ENCODE peak calls at places on chromosome 14, in five cellular contexts. W, Y, P, G and V are unnamed samples.

GRCh38 chr14:51095854-51096823 is 1.2 kb upstream of the TRIM9 start:
- DNase-seq in W (peak), Y (no peak), P (peak), G (peak), V (no peak)

GRCh38 chr14:105216490-105217247 is 31.7 kb upstream of the BTBD6 start:
- DNase-seq in W (no peak), Y (no peak), P (no peak), G (no peak), V (no peak)

GRCh38 chr14:34693228-34693939 is 21.0 kb downstream of the CFL2 start:
- DNase-seq in W (no peak), Y (peak), P (peak), G (peak), V (no peak)

GRCh38 chr14:88929656-88930436 is 105.4 kb downstream of the TTC8 start:
- DNase-seq in W (no peak), Y (no peak), P (no peak), G (no peak), V (no peak)

GRCh38 chr14:58151701-58152568 is at the start of gene ARMH4:
- DNase-seq in W (peak), Y (peak), P (peak), G (peak), V (no peak)

GRCh38 chr14:56552615-56553014 is 27.0 kb upstream of the TMEM260 start:
- DNase-seq in W (no peak), Y (no peak), P (no peak), G (no peak), V (no peak)

GRCh38 chr14:56422703-56423213 is 156.8 kb upstream of the TMEM260 start:
- DNase-seq in W (peak), Y (peak), P (peak), G (peak), V (no peak)

GRCh38 chr14:85534914-85535313 is 5.0 kb downstream of the FLRT2 start:
- DNase-seq in W (no peak), Y (no peak), P (no peak), G (no peak), V (no peak)

GRCh38 chr14:92135269-92135668 is 13.5 kb downstream of the CPSF2 start:
- DNase-seq in W (no peak), Y (no peak), P (no peak), G (no peak), V (no peak)

GRCh38 chr14:74917646-74918081 is 5.4 kb downstream of the RPS6KL1 start:
- DNase-seq in W (peak), Y (no peak), P (no peak), G (no peak), V (no peak)
- H3K27ac ChIP-seq in W (peak), Y (peak), P (no peak), G (no peak), V (peak)

GRCh38 chr14:93880025-93880820 is 46.9 kb upstream of the FAM181A start:
- DNase-seq in W (no peak), Y (peak), P (no peak), G (peak), V (no peak)
- H3K4me3 ChIP-seq in W (peak), Y (peak), P (no peak), G (no peak), V (no peak)

GRCh38 chr14:21643407-21643806 is 8.7 kb upstream of the OR10G2 start:
- DNase-seq in W (no peak), Y (no peak), P (no peak), G (no peak), V (no peak)
- H3K27ac ChIP-seq in W (no peak), Y (no peak), P (no peak), G (no peak), V (no peak)

GRCh38 chr14:77024171-77024627 is 4.3 kb downstream of the IRF2BPL start:
- DNase-seq in W (no peak), Y (peak), P (peak), G (peak), V (no peak)
- H3K4me3 ChIP-seq in W (peak), Y (peak), P (peak), G (peak), V (peak)

DNA sequence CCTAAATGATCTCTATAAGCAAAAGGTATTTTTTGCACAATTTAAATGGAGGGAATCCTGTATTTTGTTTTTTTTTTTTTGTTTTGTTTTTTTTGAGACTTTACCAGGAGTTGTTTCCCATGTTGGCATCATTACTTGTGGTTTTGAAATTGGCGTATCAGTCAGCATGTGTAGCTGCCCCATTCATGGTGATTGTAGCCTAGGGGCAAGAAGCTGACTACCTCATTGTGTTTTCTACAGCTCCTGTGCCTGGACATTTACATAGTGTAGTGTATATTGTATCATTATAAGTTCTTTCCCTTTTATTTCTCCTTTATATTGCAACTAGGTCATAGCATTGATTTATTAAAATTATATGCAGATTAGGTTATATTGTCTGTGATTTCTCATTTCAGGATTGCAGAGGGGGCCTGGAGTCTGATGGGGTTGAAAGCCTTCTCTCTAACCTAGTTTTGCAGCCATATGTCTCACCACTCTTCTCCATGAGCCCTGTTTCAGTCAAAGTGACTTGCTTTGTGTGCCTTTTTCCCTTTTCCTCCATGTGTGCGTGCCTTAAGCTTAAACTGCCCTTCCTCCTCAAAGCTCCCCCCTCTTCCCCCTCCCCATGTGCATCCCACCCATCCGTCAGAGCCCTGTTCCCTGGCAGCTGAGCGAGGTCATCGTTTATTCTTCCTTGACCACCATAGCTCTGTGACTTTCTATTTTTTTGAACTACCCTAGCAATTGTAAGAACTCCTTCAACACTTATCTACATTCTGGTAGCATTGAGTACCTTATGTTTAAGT is 24.7 kb downstream of the SAMD4A start:
- DNase-seq in W (no peak), Y (no peak), P (no peak), G (no peak), V (no peak)
- H3K27ac ChIP-seq in W (no peak), Y (no peak), P (no peak), G (no peak), V (no peak)

GRCh38 chr14:38261620-38262019 is 5.7 kb upstream of the CLEC14A start:
- DNase-seq in W (no peak), Y (no peak), P (no peak), G (no peak), V (no peak)
- H3K4me3 ChIP-seq in W (no peak), Y (no peak), P (no peak), G (no peak), V (no peak)

GRCh38 chr14:59251811-59252771 is 63.6 kb downstream of the DAAM1 start:
- DNase-seq in W (no peak), Y (no peak), P (no peak), G (no peak), V (no peak)

GRCh38 chr14:59252772-59253500 is 64.5 kb downstream of the DAAM1 start:
- DNase-seq in W (no peak), Y (no peak), P (no peak), G (no peak), V (no peak)

GRCh38 chr14:59254146-59254910 is 65.9 kb downstream of the DAAM1 start:
- DNase-seq in W (peak), Y (peak), P (peak), G (peak), V (no peak)

GRCh38 chr14:59254911-59255545 is 66.6 kb downstream of the DAAM1 start:
- DNase-seq in W (peak), Y (no peak), P (no peak), G (peak), V (no peak)

GRCh38 chr14:59253527-59253926 is 65.1 kb downstream of the DAAM1 start:
- DNase-seq in W (no peak), Y (no peak), P (no peak), G (no peak), V (no peak)
- H3K27ac ChIP-seq in W (peak), Y (peak), P (peak), G (no peak), V (peak)

DNA sequence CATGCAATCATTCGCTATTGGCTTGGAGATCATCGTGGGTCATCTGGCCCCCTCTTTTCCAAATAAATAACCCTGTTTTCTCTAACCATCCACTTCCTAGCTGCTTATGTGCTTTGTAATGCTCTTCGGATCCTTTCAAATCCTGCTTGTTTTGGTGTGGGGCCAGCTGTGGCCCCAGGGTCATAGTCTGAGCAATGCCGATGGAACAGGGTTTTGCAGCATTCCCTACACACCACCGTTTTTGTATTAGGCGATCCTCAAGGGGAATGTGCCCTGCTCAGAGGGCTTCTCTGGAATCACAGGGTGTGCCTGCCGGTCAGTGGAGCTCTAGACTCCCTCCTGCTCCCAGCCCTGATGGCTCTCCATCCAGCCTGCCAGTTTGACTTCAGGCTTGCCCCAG is 78.1 kb upstream of the NRXN3 start:
- DNase-seq in W (no peak), Y (no peak), P (no peak), G (no peak), V (no peak)
- H3K4me3 ChIP-seq in W (no peak), Y (no peak), P (no peak), G (no peak), V (no peak)

GRCh38 chr14:103122578-103123127 is 608 bp upstream of the TNFAIP2 start:
- DNase-seq in W (peak), Y (no peak), P (no peak), G (no peak), V (no peak)
- H3K27ac ChIP-seq in W (peak), Y (peak), P (peak), G (peak), V (peak)

GRCh38 chr14:69695664-69696527 is 71.0 kb upstream of the SRSF5 start:
- DNase-seq in W (no peak), Y (no peak), P (peak), G (peak), V (no peak)

GRCh38 chr14:69696633-69697557 is 70.0 kb upstream of the SRSF5 start:
- DNase-seq in W (no peak), Y (no peak), P (no peak), G (no peak), V (no peak)

GRCh38 chr14:69693145-69693544 is 73.8 kb upstream of the SRSF5 start:
- DNase-seq in W (no peak), Y (no peak), P (peak), G (no peak), V (no peak)

GRCh38 chr14:69693823-69694729 is 72.9 kb upstream of the SRSF5 start:
- DNase-seq in W (no peak), Y (no peak), P (peak), G (peak), V (no peak)

DNA sequence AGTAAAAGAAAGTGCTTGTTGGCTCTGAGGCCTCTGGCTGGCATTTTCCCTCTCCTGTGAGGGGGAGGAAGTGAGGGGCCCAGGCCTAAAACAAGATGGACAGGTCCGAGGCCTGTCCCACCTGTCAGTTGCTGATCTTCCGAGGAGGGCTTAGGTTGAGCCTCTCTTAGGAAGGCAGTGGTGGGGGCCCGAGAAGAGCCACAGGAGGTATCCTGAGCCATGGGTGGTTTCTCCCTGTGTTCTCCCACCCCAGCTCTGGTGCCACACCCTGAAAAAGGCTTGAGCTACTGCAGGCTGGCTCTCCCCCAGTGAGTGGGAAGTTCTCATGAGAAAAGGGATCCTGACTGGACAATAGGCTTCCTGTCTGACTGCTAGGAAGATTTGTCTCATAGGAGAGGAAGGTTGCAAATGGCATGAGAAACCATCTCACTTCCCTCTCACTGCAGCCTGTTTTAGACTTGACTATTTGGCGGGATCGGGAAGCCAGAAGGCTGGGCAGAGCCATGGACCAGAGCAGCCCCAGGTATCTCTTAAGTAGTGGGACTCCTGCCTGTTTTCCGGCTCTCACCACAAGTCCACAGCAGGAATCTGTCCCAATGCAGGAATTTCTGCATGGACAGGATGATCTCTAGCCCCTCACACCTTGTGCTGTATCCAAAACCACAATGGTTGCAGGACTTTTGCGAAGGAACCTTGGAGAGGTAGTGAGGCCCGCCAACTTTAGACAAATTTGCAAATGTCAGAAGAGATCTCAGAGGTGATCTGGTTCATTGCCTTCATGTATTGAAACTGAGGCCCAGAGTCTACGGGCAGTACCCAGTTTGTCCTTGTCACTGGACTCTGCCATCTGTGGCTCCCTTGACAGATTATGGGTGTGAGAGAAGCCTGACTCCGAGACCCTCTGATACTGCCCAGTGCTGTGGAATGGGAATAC is 71.9 kb upstream of the SRSF5 start:
- DNase-seq in W (peak), Y (no peak), P (no peak), G (peak), V (no peak)
- H3K4me3 ChIP-seq in W (no peak), Y (no peak), P (no peak), G (no peak), V (no peak)